ENCODE peak calls at places on chromosomes 5 and 9, in six cellular contexts. F is adipocyte, W is AG04449, G is upper lobe of right lung, Z is breast epithelium, U is astrocyte. I is an unnamed sample.

GRCh38 chr9:15189491-15189890 is 117.5 kb downstream of the TTC39B start:
- DNase-seq in F (no peak), W (no peak), Z (no peak), U (no peak), G (no peak), I (no peak)

GRCh38 chr5:42005561-42006153 is 80.6 kb downstream of the FBXO4 start:
- DNase-seq in Z (no peak), F (peak; percentile 57), W (no peak), G (no peak), U (peak; percentile 3), I (peak; percentile 36)

GRCh38 chr5:1278656-1279442 is 16.0 kb downstream of the TERT start:
- DNase-seq in Z (no peak), W (no peak), G (peak; percentile 48), F (no peak), U (no peak), I (no peak)

GRCh38 chr9:95724253-95724991 is 151.1 kb upstream of the ERCC6L2 start:
- DNase-seq in W (no peak), G (no peak), F (no peak), Z (no peak), U (no peak), I (no peak)

GRCh38 chr5:24183941-24184340 is 460.8 kb downstream of the CDH10 start:
- DNase-seq in Z (no peak), W (no peak), U (peak; percentile 10), G (no peak), F (no peak), I (peak; percentile 55)

GRCh38 chr5:73446631-73447233 is 1.8 kb downstream of the FOXD1 start:
- DNase-seq in U (no peak), W (no peak), Z (no peak), G (no peak), F (peak; percentile 62), I (no peak)

GRCh38 chr5:99694884-99695283 is 766.1 kb upstream of the CHD1 start:
- DNase-seq in Z (no peak), W (no peak), F (no peak), G (no peak), U (no peak), I (no peak)

GRCh38 chr9:35287986-35288515 is 126.2 kb downstream of the UNC13B start:
- DNase-seq in U (no peak), Z (no peak), G (no peak), F (no peak), W (no peak), I (no peak)

GRCh38 chr9:27701664-27702063 is 128.4 kb upstream of the C9orf72 start:
- DNase-seq in U (no peak), W (no peak), F (no peak), Z (no peak), G (no peak), I (no peak)

GRCh38 chr5:143229426-143229895 is 174.0 kb downstream of the NR3C1 start:
- DNase-seq in U (no peak), Z (no peak), G (no peak), W (no peak), F (no peak), I (no peak)

GRCh38 chr5:74306845-74307244 is 333.7 kb downstream of the ENC1 start:
- DNase-seq in F (no peak), Z (no peak), W (no peak), G (no peak), U (no peak), I (no peak)

GRCh38 chr5:14305045-14305444 is 161.9 kb downstream of the TRIO start:
- DNase-seq in Z (no peak), W (peak; percentile 24), U (peak; percentile 91), F (peak; percentile 38), G (no peak), I (peak; percentile 57)

GRCh38 chr9:105355810-105356209 is 92.0 kb upstream of the FSD1L start:
- DNase-seq in G (no peak), F (no peak), U (peak; percentile 59), Z (no peak), W (no peak), I (no peak)

GRCh38 chr5:42612997-42613396 is 143.6 kb upstream of the CCDC152 start:
- DNase-seq in Z (no peak), W (no peak), F (peak; percentile 8), G (no peak), U (peak; percentile 69), I (peak; percentile 43)

GRCh38 chr9:2415326-2415725 is 206.3 kb upstream of the VLDLR start:
- DNase-seq in U (no peak), F (no peak), W (no peak), Z (no peak), G (no peak), I (no peak)

GRCh38 chr5:66987949-66988838 is 208.4 kb downstream of the CD180 start:
- DNase-seq in F (peak; percentile 75), W (no peak), G (no peak), Z (no peak), U (no peak), I (peak; percentile 29)

DNA sequence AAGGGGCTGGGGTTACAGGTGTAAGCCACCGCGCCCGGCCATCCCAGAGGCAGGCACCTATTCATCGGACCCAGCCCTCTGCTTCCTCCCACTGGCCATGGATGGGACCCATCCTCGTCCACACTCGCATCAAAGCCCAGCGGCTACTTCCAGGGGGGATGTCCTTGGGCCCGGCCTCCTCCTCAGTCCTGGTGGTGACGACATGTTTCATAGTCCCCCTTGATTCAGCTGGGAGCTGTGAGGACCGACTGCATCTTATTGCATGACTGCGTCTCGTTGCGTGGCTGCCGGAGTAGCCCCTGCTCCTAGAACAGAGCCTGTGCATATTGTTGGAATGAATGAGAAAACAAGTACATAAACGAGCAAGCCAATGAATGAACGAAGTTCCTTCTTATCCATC is 12.8 kb downstream of the NCS1 start:
- DNase-seq in F (no peak), W (no peak), Z (no peak), U (no peak), G (no peak), I (no peak)
- H3K4me3 ChIP-seq in F (no peak overlapping the region), W (peak overlapping the region; percentile 36), Z (no peak overlapping the region), U (peak overlapping the region; percentile 15), G (no peak overlapping the region), I (no peak overlapping the region)

DNA sequence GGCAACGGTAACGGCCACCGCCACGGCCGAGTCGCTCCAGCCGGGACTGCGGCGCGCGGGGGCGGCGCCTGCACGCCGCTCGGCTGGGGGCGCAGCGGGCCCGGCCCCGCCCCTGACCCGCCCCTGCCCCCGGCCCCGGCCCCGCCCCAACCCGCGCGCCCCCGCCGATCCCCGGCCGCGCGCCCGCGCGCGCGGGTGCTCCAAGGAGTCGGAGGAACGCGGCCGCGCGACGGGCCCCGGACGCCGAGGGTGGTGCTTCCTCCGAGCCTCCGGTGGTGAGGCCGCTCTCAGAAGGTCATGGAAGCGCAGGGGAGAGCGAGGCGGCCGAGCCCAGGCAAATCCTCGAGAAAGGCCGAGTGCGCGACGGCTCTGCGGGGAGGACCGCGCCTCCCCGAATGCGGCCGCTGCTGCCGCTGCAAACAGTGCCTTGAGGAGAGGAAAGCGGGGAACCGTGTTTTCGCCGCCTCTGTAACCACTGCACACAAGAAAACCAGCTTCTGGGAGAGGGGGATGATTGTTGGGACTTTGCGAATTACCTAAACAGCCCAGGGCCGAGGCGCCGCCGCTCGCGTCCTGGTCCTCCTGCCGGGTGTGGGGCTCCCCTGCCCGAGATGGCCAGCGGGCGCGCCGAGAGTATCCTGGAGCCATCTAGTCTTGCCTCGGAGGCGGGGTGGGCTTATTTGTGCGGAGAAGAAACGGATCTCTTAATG is at the start of gene LIFR:
- DNase-seq in W (no peak), F (peak; percentile 92), U (peak; percentile 72), Z (peak; percentile 81), G (peak; percentile 91), I (peak; percentile 81)
- H3K4me3 ChIP-seq in W (peak within 1 kb of the TSS; percentile 76), F (peak within 1 kb of the TSS; percentile 95), U (peak within 1 kb of the TSS; percentile 80), Z (peak within 1 kb of the TSS; percentile 91), G (peak within 1 kb of the TSS; percentile 72), I (peak within 1 kb of the TSS; percentile 76)

GRCh38 chr9:746661-747434 is 94.6 kb upstream of the DMRT1 start:
- DNase-seq in G (no peak), W (no peak), F (no peak), U (no peak), Z (no peak), I (no peak)
- H3K4me3 ChIP-seq in G (no peak overlapping the region), W (no peak overlapping the region), F (no peak overlapping the region), U (no peak overlapping the region), Z (no peak overlapping the region), I (no peak overlapping the region)

DNA sequence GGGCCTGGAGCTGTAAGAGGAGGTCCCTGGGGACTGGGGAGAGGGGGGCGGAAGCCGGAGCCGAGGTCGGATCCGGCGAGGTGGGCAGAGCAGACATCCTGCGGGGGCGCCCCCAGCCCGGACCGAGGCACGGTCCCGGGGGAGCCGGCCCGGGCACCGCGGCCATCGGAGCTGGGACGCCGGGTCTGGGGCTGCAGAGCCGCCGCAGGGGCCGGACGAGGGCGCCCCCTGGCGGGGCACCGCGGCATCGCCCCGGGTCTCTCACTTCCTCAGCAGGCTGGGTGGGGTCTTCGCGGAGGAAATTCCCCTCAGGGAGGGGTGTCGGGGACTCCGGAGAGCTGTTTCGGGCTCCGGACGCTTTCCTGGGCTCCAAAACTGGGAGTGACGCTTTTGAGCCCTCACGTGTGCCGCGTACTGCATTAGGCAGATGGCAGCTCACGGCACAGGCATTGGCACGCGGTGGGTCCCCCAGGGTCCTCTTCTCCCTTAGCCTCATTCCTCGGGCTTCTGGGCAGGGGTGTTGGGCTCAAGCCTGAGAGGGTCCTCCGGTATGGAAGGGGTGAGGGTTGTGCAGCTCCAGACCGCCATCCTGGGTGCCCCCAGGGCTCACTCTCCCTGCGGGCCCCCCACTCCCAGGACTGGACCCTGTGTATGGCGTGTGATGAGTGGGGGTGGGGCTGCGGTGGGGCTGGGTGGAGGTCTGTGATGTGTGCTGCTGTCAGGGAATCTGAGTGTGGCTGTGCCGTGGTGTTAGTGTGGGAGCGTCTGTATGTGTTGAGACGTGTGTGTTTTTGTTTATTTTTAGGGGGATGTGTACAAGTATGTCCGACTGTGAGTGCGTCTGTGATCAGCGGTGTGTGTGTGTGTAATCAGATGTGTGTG is 29.6 kb downstream of the LHX2 start:
- DNase-seq in W (no peak), F (peak; percentile 56), G (peak; percentile 69), U (no peak), Z (no peak), I (no peak)
- H3K4me3 ChIP-seq in W (peak overlapping the region; percentile 53), F (peak overlapping the region; percentile 59), G (peak overlapping the region; percentile 32), U (no peak overlapping the region), Z (peak overlapping the region; percentile 39), I (peak overlapping the region; percentile 52)

DNA sequence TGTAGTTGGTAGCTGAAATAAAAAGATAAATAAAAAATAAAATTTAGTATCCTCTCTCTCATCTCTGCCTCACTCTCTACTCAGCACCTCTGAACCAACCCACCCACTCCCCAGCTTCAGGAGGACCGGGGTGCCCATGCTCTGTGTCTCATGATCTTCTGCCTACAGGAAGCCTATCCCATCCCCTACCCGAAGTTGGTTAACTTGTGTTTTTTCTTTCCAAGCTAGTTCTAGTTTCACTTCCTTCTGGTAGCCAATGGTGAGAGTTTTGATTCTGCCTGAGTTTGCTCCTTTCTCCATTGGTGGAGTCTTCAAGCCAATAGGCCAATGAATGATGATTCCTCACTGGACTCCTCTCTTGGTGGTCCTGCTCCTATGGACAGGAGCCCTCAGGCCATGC is 32.1 kb downstream of the SNX24 start:
- DNase-seq in Z (no peak), G (no peak), F (no peak), W (no peak), U (no peak), I (no peak)
- H3K4me3 ChIP-seq in Z (no peak overlapping the region), G (no peak overlapping the region), F (no peak overlapping the region), W (no peak overlapping the region), U (no peak overlapping the region), I (no peak overlapping the region)

DNA sequence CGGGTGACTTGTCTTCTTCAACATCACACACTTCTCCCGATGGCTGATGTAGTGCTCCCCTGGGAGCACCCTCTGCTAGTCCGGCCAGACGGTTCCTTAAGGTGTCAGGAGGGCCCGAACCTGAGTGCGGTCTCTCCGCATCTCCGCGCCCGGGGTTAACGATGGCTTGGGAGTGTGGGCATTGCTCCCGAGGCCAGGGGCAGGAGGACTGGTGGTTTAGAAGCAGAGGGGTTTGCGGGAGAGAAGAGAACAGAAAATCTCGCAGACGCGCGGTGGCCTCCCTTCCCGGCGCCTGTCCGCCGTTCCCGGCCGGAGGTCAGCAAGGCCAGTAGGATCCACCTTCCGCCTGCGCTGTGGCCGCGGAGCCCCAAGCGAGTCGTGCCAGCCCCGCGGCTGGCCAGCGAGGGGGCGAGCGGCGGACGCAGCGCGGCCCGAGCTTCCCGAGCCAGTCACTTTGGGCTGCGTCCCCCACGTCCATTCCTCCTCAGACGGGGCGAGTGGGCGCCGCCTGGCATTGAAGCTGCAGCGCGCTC is 700 bp downstream of the CDO1 start:
- DNase-seq in G (peak; percentile 60), Z (no peak), W (no peak), U (peak; percentile 1), F (peak; percentile 44), I (no peak)
- H3K4me3 ChIP-seq in G (peak overlapping the region; percentile 54), Z (peak overlapping the region; percentile 66), W (peak overlapping the region; percentile 64), U (peak overlapping the region; percentile 83), F (peak overlapping the region; percentile 96), I (peak overlapping the region; percentile 65)